ENCODE peak calls at places on chromosomes 6 and 20, in nine cellular contexts. F is sigmoid colon, Y is adrenal gland, M is mesendoderm, V is HL-60, H is IMR-90, B is lung, S is PC-9, R is cardiac muscle cell. E is an unnamed sample.

GRCh38 chr20:4862661-4863060 is 138.6 kb downstream of the SLC23A2 start:
- DNase-seq in F (no peak), Y (no peak), M (no peak), V (no peak), H (no peak), B (no peak), S (no peak), R (no peak), E (no peak)

GRCh38 chr6:170134077-170135040 is 156.5 kb downstream of the DLL1 start:
- DNase-seq in F (peak), Y (no peak), M (no peak), V (no peak), H (no peak), B (no peak), S (no peak), R (peak), E (no peak)

GRCh38 chr6:167766986-167767714 is 59.6 kb upstream of the AFDN start:
- DNase-seq in F (peak), Y (no peak), M (no peak), V (no peak), H (no peak), B (no peak), S (no peak), R (no peak), E (no peak)

GRCh38 chr6:56551409-56552120 is 91.1 kb downstream of the DST start:
- DNase-seq in F (peak), Y (peak), M (no peak), V (no peak), H (no peak), B (no peak), S (no peak), R (no peak), E (no peak)

GRCh38 chr6:135310291-135310690 is 129.2 kb downstream of the MYB start:
- DNase-seq in F (no peak), Y (no peak), M (no peak), V (peak), H (no peak), B (no peak), S (no peak), R (peak), E (no peak)

GRCh38 chr6:25222006-25222715 is 57.0 kb upstream of the CARMIL1 start:
- DNase-seq in F (no peak), Y (peak), M (no peak), V (no peak), H (no peak), B (no peak), S (no peak), R (no peak), E (no peak)

GRCh38 chr20:49475979-49476378 is 6.5 kb downstream of the KCNB1 start:
- DNase-seq in F (no peak), Y (no peak), M (no peak), V (no peak), H (no peak), B (no peak), S (no peak), R (peak), E (no peak)

GRCh38 chr6:110319843-110320242 is 38.3 kb downstream of the METTL24 start:
- DNase-seq in F (no peak), Y (no peak), M (no peak), V (no peak), H (no peak), B (no peak), S (no peak), R (no peak), E (no peak)

GRCh38 chr6:127842562-127842961 is 58.3 kb downstream of the THEMIS start:
- DNase-seq in F (no peak), Y (no peak), M (no peak), V (no peak), H (no peak), B (no peak), S (no peak), R (no peak), E (no peak)

GRCh38 chr20:48605364-48606116 is 222.3 kb downstream of the PREX1 start:
- DNase-seq in F (peak), Y (no peak), M (no peak), V (no peak), H (no peak), B (no peak), S (no peak), R (no peak), E (no peak)

GRCh38 chr6:170205126-170205525 is 85.8 kb downstream of the DLL1 start:
- DNase-seq in F (no peak), Y (no peak), M (no peak), V (no peak), H (no peak), B (peak), S (no peak), R (no peak), E (peak)

GRCh38 chr6:149636116-149636515 is 12.4 kb downstream of the KATNA1 start:
- DNase-seq in F (no peak), Y (no peak), M (peak), V (no peak), H (peak), B (no peak), S (no peak), R (peak), E (no peak)

GRCh38 chr6:22717906-22718305 is 148.5 kb downstream of the HDGFL1 start:
- DNase-seq in F (no peak), Y (no peak), M (peak), V (no peak), H (no peak), B (no peak), S (no peak), R (no peak), E (no peak)

GRCh38 chr6:108671175-108671574 is 110.5 kb downstream of the FOXO3 start:
- DNase-seq in F (no peak), Y (no peak), M (no peak), V (no peak), H (no peak), B (no peak), S (no peak), R (no peak), E (no peak)
- H3K4me3 ChIP-seq in F (no peak), Y (no peak), M (no peak), V (no peak), H (no peak), B (no peak), S (no peak), R (no peak), E (no peak)

GRCh38 chr20:36777152-36777551 is 3.6 kb upstream of the DSN1 start:
- DNase-seq in F (no peak), Y (no peak), M (no peak), V (no peak), H (no peak), B (no peak), S (no peak), R (no peak), E (no peak)
- H3K4me3 ChIP-seq in F (no peak), Y (no peak), M (no peak), V (no peak), H (no peak), B (no peak), S (no peak), R (no peak), E (no peak)

GRCh38 chr6:17493286-17493685 is 99.9 kb downstream of the CAP2 start:
- DNase-seq in F (peak), Y (peak), M (no peak), V (no peak), H (peak), B (no peak), S (peak), R (peak), E (peak)
- H3K4me3 ChIP-seq in F (no peak), Y (no peak), M (no peak), V (no peak), H (no peak), B (no peak), S (no peak), R (no peak), E (no peak)

GRCh38 chr20:46810442-46811327 is 84.0 kb upstream of the EYA2 start:
- DNase-seq in F (no peak), Y (no peak), M (no peak), V (no peak), H (no peak), B (no peak), S (no peak), R (no peak), E (no peak)
- H3K4me3 ChIP-seq in F (no peak), Y (no peak), M (no peak), V (no peak), H (no peak), B (no peak), S (no peak), R (peak), E (no peak)

GRCh38 chr20:62689861-62690644 is 18.6 kb upstream of the NTSR1 start:
- DNase-seq in F (no peak), Y (no peak), M (no peak), V (no peak), H (no peak), B (no peak), S (no peak), R (no peak), E (no peak)
- H3K4me3 ChIP-seq in F (no peak), Y (no peak), M (no peak), V (no peak), H (no peak), B (no peak), S (no peak), R (no peak), E (no peak)

DNA sequence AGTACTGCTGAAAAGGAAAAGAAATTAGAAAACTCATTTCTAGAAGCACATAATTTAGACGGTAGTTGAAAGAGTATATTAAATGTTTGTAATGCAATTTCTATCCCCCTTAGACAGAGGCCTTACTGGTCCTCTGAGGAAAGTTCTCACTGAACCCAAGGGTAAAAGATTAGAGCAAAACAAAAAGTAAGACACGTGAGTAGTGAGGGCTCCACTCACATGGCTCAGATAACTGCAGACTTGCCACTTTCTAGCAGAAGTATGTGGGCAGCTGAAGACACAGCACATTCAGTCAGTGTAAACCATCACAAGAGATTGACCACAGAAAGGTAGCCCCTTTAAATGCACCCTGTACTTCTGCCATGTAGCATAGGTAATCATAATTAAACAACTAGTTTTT is 193.8 kb downstream of the BTBD9 start:
- DNase-seq in F (no peak), Y (no peak), M (no peak), V (no peak), H (peak), B (no peak), S (no peak), R (no peak), E (no peak)
- H3K4me3 ChIP-seq in F (no peak), Y (no peak), M (no peak), V (no peak), H (no peak), B (no peak), S (no peak), R (no peak), E (no peak)

GRCh38 chr6:31838968-31839367 is 11.4 kb downstream of the HSPA1B start:
- DNase-seq in F (no peak), Y (no peak), M (no peak), V (no peak), H (no peak), B (no peak), S (no peak), R (no peak), E (no peak)

GRCh38 chr6:31836036-31836675 is 8.6 kb downstream of the HSPA1B start:
- DNase-seq in F (no peak), Y (no peak), M (no peak), V (no peak), H (peak), B (no peak), S (no peak), R (no peak), E (no peak)

GRCh38 chr6:31834704-31835375 is 7.3 kb downstream of the HSPA1B start:
- DNase-seq in F (peak), Y (peak), M (no peak), V (peak), H (no peak), B (peak), S (no peak), R (no peak), E (peak)

GRCh38 chr6:31837612-31838553 is 10.3 kb downstream of the HSPA1B start:
- DNase-seq in F (no peak), Y (no peak), M (no peak), V (peak), H (no peak), B (no peak), S (no peak), R (peak), E (no peak)

DNA sequence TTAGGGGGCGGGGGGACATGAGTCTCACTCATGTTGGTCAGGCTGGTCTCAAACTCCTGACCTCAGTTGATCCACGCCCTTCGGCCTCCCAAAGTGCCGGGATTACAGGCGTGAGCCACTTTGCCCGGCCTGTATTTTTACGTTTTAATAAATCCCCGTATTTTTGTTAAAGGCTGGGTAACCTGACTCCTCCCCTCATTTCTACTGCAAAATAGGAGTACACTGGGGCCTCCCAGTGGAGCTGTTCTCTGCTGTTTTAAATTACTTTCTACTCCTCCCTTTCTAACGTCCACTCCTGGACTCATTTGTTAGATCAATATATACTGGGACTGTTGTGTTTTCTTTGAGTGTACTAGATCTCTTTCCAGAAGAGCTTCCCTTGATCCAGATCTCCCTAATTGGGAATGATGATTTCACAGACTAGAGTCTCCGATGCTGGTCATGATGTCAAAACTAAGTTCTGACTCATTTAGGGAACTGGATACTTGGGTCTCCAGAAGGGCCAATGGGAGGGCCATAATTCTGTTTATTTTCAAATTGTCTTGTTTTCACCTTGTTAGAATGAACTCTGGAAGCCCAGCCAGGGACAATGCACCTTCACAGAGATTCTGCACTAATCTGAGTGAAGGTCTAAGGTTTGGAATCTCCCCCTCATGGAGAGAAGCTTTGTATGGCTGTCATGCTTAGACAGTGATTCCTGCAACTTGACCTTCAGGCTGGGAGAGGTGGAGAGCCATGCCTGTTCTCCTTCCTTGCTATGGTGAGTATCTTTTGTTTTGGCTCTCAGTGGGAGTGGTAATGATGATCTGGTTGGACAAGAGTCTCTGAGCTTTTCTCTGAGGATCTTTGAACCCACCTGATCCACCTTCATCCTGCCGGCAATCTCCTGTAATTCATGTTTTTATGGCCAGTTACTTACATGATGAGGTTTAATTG is 9.4 kb downstream of the HSPA1B start:
- DNase-seq in F (no peak), Y (no peak), M (no peak), V (no peak), H (peak), B (no peak), S (no peak), R (peak), E (no peak)
- H3K4me3 ChIP-seq in F (no peak), Y (no peak), M (peak), V (peak), H (peak), B (peak), S (peak), R (peak), E (peak)